ENCODE peak calls at places on chromosome 11, in seven cellular contexts. U is NCI-H187 treated with DMSO at 0.1 percent for 48 hours; E is cardiac muscle cell; Q is ELF-1; R is effector memory CD4-positive, alpha-beta T cell; S is PC-3; Z is endothelial cell. O is an unnamed sample.

GRCh38 chr11:2998073-2998850 is 6.1 kb upstream of the NAP1L4 start:
- DNase-seq in U (no peak), E (no peak), Q (no peak), Z (no peak), R (no peak), S (no peak), O (no peak)

GRCh38 chr11:1435820-1436467 is 46.2 kb downstream of the BRSK2 start:
- DNase-seq in U (no peak), R (no peak), Q (no peak), Z (no peak), E (peak), S (no peak), O (peak)

GRCh38 chr11:75966546-75967287 is 151.7 kb downstream of the UVRAG start:
- DNase-seq in U (no peak), R (no peak), S (peak), Q (no peak), Z (no peak), E (no peak), O (no peak)

GRCh38 chr11:2587132-2587930 is 112.5 kb downstream of the KCNQ1OT1 start:
- DNase-seq in U (no peak), E (no peak), S (no peak), Z (peak), Q (no peak), R (no peak), O (no peak)

GRCh38 chr11:117058761-117059233 is 39.4 kb downstream of the SIK3 start:
- DNase-seq in Q (no peak), S (no peak), E (no peak), Z (no peak), R (no peak), U (no peak), O (no peak)

GRCh38 chr11:130403301-130403804 is 25.1 kb downstream of the ADAMTS8 start:
- DNase-seq in E (no peak), U (no peak), Z (no peak), Q (peak), R (no peak), S (peak), O (no peak)

GRCh38 chr11:19673924-19674390 is 38.7 kb upstream of the NAV2 start:
- DNase-seq in R (no peak), U (no peak), Q (peak), E (peak), Z (no peak), S (no peak), O (peak)

GRCh38 chr11:13249992-13250391 is 27.6 kb upstream of the BMAL1 start:
- DNase-seq in Q (peak), R (no peak), E (no peak), S (peak), Z (no peak), U (no peak), O (no peak)